ENCODE peak calls at places on chromosomes 3 and 15, in seven cellular contexts. L is right lobe of liver, A is kidney, Z is esophagus squamous epithelium, T is uterus, W is body of pancreas, C is ovary. E is an unnamed sample.
A peak's percentile ranks its signal among the peaks of the same experiment; 100 is the strongest.

GRCh38 chr3:155327430-155327829 is 33.9 kb upstream of the STRIT1 start:
- DNase-seq in L (no peak), A (no peak), Z (no peak), T (no peak), W (no peak), C (no peak), E (no peak)

GRCh38 chr3:179562467-179563297 is at the start of gene ACTL6A:
- DNase-seq in L (peak; percentile 100), A (peak; percentile 100), Z (peak; percentile 96), T (peak; percentile 100), W (peak; percentile 100), C (peak; percentile 99), E (peak; percentile 100)

GRCh38 chr15:77650285-77650684 is 17.6 kb upstream of the LINGO1 start:
- DNase-seq in L (no peak), A (no peak), Z (no peak), T (no peak), W (no peak), C (no peak), E (no peak)

GRCh38 chr15:101225658-101226057 is 26.2 kb downstream of the CHSY1 start:
- DNase-seq in L (no peak), A (no peak), Z (no peak), T (no peak), W (no peak), C (no peak), E (no peak)

GRCh38 chr15:98855067-98855814 is 152.4 kb downstream of the PGPEP1L start:
- DNase-seq in L (no peak), A (no peak), Z (no peak), T (no peak), W (no peak), C (no peak), E (no peak)

GRCh38 chr3:149507491-149508324 is 33.2 kb downstream of the TM4SF4 start:
- DNase-seq in L (no peak), A (no peak), Z (no peak), T (no peak), W (no peak), C (no peak), E (no peak)

GRCh38 chr15:46413799-46414198 is 779.0 kb downstream of the SQOR start:
- DNase-seq in L (no peak), A (no peak), Z (no peak), T (no peak), W (no peak), C (no peak), E (no peak)

GRCh38 chr3:45064512-45065372 is 38.6 kb downstream of the CLEC3B start:
- DNase-seq in L (no peak), A (no peak), Z (no peak), T (no peak), W (no peak), C (no peak), E (peak; percentile 72)

GRCh38 chr15:92315144-92315543 is 78.5 kb upstream of the ST8SIA2 start:
- DNase-seq in L (no peak), A (no peak), Z (no peak), T (no peak), W (no peak), C (no peak), E (no peak)

GRCh38 chr3:44969779-44970178 is 6.2 kb downstream of the ZDHHC3 start:
- DNase-seq in L (no peak), A (no peak), Z (no peak), T (no peak), W (no peak), C (no peak), E (no peak)

GRCh38 chr3:134643150-134643675 is 7.6 kb downstream of the KY start:
- DNase-seq in L (no peak), A (no peak), Z (no peak), T (no peak), W (no peak), C (no peak), E (no peak)

GRCh38 chr3:141795719-141796435 is 32.7 kb downstream of the GRK7 start:
- DNase-seq in L (no peak), A (no peak), Z (no peak), T (peak; percentile 67), W (peak; percentile 19), C (no peak), E (peak; percentile 82)

GRCh38 chr15:64229129-64229724 is 66.4 kb upstream of the PPIB start:
- DNase-seq in L (no peak), A (no peak), Z (no peak), T (no peak), W (no peak), C (no peak), E (no peak)

GRCh38 chr15:57218826-57219576 is 157.3 kb upstream of the CGNL1 start:
- DNase-seq in L (no peak), A (no peak), Z (no peak), T (no peak), W (no peak), C (no peak), E (no peak)

GRCh38 chr15:92846716-92847115 is 53.4 kb upstream of the CHD2 start:
- DNase-seq in L (no peak), A (no peak), Z (no peak), T (no peak), W (no peak), C (no peak), E (no peak)

GRCh38 chr15:32706704-32707103 is 11.1 kb upstream of the GREM1 start:
- DNase-seq in L (no peak), A (no peak), Z (no peak), T (no peak), W (no peak), C (no peak), E (no peak)

GRCh38 chr3:78799681-78800080 is 968.1 kb downstream of the ROBO1 start:
- DNase-seq in L (no peak), A (no peak), Z (no peak), T (no peak), W (no peak), C (no peak), E (no peak)

GRCh38 chr3:78809941-78810340 is 957.9 kb downstream of the ROBO1 start:
- DNase-seq in L (no peak), A (no peak), Z (no peak), T (no peak), W (no peak), C (no peak), E (no peak)

GRCh38 chr3:78802588-78802930 is 965.2 kb downstream of the ROBO1 start:
- DNase-seq in L (no peak), A (no peak), Z (no peak), T (no peak), W (no peak), C (no peak), E (no peak)

GRCh38 chr3:78801923-78802587 is 965.7 kb downstream of the ROBO1 start:
- DNase-seq in L (no peak), A (no peak), Z (no peak), T (no peak), W (no peak), C (no peak), E (no peak)

GRCh38 chr3:78804251-78805037 is 963.4 kb downstream of the ROBO1 start:
- DNase-seq in L (no peak), A (no peak), Z (no peak), T (peak; percentile 21), W (no peak), C (no peak), E (no peak)
- H3K27ac ChIP-seq in L (no peak overlapping the region), A (no peak overlapping the region), Z (no peak overlapping the region), T (no peak overlapping the region), W (no peak overlapping the region), C (no peak overlapping the region), E (no peak overlapping the region)

GRCh38 chr3:123429362-123430125 is 19.3 kb downstream of the ADCY5 start:
- DNase-seq in L (no peak), A (no peak), Z (no peak), T (no peak), W (no peak), C (no peak), E (no peak)

GRCh38 chr3:123432832-123433523 is 15.9 kb downstream of the ADCY5 start:
- DNase-seq in L (no peak), A (no peak), Z (no peak), T (no peak), W (no peak), C (no peak), E (no peak)

GRCh38 chr3:123431658-123432323 is 17.1 kb downstream of the ADCY5 start:
- DNase-seq in L (no peak), A (no peak), Z (no peak), T (no peak), W (no peak), C (no peak), E (peak; percentile 5)

GRCh38 chr3:123431007-123431657 is 17.8 kb downstream of the ADCY5 start:
- DNase-seq in L (no peak), A (no peak), Z (no peak), T (no peak), W (no peak), C (no peak), E (no peak)

DNA sequence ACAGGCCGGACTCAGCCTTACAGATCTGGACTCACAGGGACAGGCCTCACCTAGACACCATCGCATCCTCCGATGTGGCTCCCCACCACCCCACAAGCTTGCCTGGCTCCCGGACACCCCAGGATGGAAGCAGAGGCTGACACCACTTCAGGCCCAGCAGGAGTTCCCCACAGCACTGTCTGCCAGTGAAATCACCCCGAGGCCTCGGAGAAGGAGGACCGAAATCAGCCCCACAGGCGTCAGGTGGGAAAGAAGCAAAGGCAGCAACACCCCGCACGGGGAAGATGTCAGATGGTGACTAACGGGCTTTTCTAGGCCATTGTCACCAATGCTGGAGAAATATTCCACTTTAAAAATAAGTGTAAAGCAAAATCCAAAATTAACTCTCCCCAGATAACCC is 18.6 kb downstream of the ADCY5 start:
- DNase-seq in L (no peak), A (no peak), Z (no peak), T (no peak), W (no peak), C (no peak), E (no peak)
- H3K27ac ChIP-seq in L (no peak overlapping the region), A (no peak overlapping the region), Z (peak overlapping the region; percentile 32), T (no peak overlapping the region), W (peak overlapping the region; percentile 67), C (no peak overlapping the region), E (no peak overlapping the region)

DNA sequence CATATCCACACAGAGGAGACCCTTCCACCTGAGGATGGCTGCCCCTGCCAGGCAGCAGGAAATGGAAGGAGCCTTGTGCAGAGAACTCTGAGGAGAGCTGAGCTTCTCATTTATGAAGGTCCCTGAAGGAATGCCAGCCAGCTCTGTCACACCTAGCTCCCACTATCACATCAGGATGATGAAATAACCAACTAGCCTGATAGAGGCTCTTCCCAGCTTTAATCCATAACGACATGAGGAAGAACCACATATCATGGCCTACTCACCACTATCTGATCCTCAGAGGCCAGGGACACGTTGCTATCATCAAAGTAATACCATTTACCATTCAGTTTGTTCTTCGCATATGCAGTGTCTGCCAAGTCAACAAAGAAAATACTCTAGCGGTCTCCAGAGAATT is 1.5 kb upstream of the C3orf62 start:
- DNase-seq in L (no peak), A (no peak), Z (no peak), T (no peak), W (no peak), C (no peak), E (no peak)
- H3K27ac ChIP-seq in L (no peak overlapping the region), A (peak overlapping the region; percentile 5), Z (peak overlapping the region; percentile 57), T (peak overlapping the region; percentile 97), W (peak overlapping the region; percentile 94), C (peak overlapping the region; percentile 97), E (peak overlapping the region; percentile 69)

DNA sequence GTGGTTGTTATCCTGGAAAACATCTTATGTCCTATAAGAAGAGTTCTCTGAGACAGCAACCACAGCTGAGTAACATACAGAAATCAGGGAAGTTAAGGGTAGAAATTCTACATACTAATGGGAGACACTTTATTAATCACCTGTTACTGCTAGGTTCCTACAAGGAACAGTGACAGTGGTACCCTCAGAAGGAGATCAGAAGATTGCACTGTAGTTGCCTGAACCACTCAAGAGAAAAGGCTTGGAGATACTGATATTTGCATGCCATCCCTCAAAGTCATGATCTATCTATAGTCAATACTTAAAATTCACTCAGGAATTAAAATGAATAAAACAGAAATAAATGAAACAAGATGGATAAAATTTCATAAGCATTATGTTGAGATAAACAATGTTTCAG is 136.0 kb downstream of the LMLN start:
- DNase-seq in L (no peak), A (no peak), Z (no peak), T (no peak), W (no peak), C (no peak), E (no peak)
- H3K27ac ChIP-seq in L (no peak overlapping the region), A (no peak overlapping the region), Z (no peak overlapping the region), T (no peak overlapping the region), W (no peak overlapping the region), C (no peak overlapping the region), E (no peak overlapping the region)